ENCODE peak calls at places on chromosome 12, in four cellular contexts. B is stomach, O is sigmoid colon, I is prostate gland. A is an unnamed sample.

GRCh38 chr12:43094886-43095285 is 457.1 kb downstream of the ADAMTS20 start:
- DNase-seq in B (no peak), O (no peak), I (no peak), A (no peak)

GRCh38 chr12:97573901-97574300 is 111.3 kb downstream of the RMST start:
- DNase-seq in O (no peak), I (no peak), B (no peak), A (no peak)

GRCh38 chr12:29673346-29673745 is 110.4 kb downstream of the TMTC1 start:
- DNase-seq in O (no peak), B (no peak), I (no peak), A (no peak)

GRCh38 chr12:106633451-106633823 is 50.6 kb downstream of the RFX4 start:
- DNase-seq in B (no peak), O (no peak), I (no peak), A (no peak)

GRCh38 chr12:69916541-69917270 is 91.7 kb downstream of the MYRFL start:
- DNase-seq in B (no peak), O (no peak), I (no peak), A (no peak)

GRCh38 chr12:117363953-117364486 is 2.6 kb upstream of the NOS1 start:
- DNase-seq in O (no peak), I (no peak), B (no peak), A (no peak)

GRCh38 chr12:123319826-123320225 is 44.8 kb downstream of the SBNO1 start:
- DNase-seq in O (no peak), B (no peak), I (no peak), A (no peak)

GRCh38 chr12:31317471-31318397 is 8.2 kb downstream of the SINHCAF start:
- DNase-seq in B (no peak), O (no peak), I (no peak), A (no peak)

GRCh38 chr12:21223930-21224329 is 92.9 kb downstream of the SLCO1B1 start:
- DNase-seq in I (no peak), O (no peak), B (no peak), A (no peak)

GRCh38 chr12:21330682-21331253 is 3.9 kb downstream of the SLCO1A2 start:
- DNase-seq in I (no peak), O (no peak), B (no peak), A (no peak)

GRCh38 chr12:40068416-40068815 is 37.5 kb downstream of the SLC2A13 start:
- DNase-seq in O (no peak), B (no peak), I (no peak), A (no peak)
- TF ChIP-seq POLR2AphosphoS5 in O (no peak), B (no peak), I (no peak), A (no peak)

DNA sequence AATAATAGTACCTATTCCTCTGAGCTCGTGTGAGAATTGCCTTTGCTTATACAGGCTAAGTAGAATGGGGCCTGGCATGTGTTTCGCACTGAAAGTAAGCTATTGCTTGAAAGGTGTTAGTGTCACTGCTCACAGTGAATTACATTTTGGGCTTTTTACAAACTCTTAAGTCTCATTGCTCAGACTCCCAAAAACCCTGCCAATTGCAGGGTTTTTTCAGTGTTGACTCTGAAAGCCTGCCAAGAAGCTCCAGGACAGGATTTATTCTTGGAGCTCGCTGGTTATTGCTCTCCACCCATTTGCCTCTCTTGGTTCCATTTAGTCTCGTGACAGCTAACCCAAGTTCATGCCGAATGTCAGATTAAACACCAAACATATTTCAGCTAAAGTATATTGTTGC is 39.8 kb downstream of the NOPCHAP1 start:
- DNase-seq in I (peak), O (peak), B (peak), A (peak)
- TF ChIP-seq POLR2AphosphoS5 in I (peak), O (peak), B (peak), A (no peak)

GRCh38 chr12:94187351-94187750 is 39.0 kb downstream of the PLXNC1 start:
- DNase-seq in I (no peak), B (no peak), O (no peak), A (no peak)
- TF ChIP-seq POLR2AphosphoS5 in I (no peak), B (no peak), O (no peak), A (no peak)

GRCh38 chr12:2890388-2891239 is at the start of gene TULP3:
- DNase-seq in I (peak), B (peak), O (peak), A (peak)

GRCh38 chr12:2893007-2893406 is 2.3 kb downstream of the TULP3 start:
- DNase-seq in I (no peak), B (no peak), O (peak), A (no peak)

GRCh38 chr12:2892246-2892645 is 1.6 kb downstream of the TULP3 start:
- DNase-seq in I (no peak), O (no peak), B (no peak), A (no peak)

GRCh38 chr12:2890001-2890387 is 697 bp upstream of the TULP3 start:
- DNase-seq in B (no peak), O (no peak), I (no peak), A (no peak)

DNA sequence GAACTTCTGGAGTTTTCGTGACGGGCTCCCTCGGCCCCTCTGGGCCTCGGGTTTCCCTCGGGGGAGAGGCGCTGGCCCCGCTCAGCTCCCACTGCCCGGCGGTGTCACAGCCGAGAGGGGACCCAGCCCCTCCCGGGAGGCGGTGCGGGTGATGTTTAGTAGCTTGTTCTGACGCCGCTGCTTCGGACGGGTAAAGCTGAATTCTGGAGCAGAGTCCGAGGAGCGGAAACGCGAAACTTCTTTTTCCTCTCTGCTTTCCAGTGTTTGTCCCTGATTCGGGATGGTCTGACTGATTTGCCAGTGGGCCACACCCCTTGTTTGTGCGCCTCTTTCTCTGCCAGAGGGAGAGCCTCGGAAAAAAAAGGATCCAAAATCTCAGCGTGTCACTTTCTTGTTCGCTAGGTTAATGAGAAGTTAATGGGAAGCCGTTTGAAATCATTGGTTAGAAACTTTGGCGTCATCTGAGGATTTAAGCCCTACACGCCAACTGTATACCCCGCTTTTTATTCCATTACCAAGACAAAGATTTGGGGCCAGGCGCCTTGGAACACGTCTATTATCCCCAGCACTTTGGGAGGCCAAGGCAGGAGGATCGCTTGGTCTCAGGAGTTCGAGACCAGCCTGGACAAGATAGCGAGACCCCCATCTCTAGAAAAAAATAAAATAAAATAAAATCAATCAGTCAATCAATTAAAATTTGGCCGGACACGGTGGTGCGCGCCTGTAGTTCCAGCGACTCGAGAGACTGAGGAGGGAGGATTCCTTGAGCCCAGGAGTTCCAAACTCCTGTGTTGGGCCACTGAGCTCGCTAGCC is 756 bp downstream of the TULP3 start:
- DNase-seq in O (peak), B (peak), I (peak), A (peak)
- TF ChIP-seq POLR2AphosphoS5 in O (no peak), B (no peak), I (no peak), A (no peak)

DNA sequence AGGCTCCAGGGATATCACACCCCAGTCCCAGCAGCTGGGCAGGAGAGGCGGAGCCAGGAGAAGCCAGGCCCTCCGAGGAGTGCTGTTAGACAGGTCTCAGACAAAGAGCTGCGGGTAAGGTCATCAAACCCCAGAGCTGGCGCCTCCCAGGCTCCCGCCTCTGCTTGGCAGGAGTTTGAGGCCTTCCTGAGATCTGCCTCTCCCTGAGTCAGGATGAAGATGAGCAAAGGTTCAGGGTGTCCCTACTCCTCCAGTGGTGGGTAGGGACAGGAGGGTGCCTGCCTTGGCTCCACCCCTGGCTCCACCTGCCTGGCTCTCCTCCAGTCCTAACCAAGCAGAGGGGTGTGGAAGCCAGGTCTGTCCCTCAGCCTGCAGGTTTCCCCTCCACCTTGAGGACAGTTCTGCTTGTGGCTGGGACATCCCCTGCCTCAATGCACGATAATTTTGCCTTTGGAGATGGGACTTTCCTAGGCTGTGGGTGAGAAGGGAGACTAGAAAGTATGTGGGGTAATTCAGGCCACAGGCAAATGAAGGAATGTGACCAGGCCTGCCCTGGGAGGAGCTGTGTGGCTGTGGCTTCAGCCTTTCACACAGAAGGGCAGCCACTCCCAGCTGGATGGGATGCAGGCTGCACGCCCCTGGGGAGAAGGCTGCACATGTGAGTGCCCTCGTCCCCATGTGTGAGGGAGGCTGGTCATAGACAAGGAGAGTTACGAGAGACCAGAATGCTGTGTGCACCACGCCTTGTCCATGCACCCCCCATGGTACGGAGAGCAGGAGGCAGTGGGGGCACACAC is 2.2 kb downstream of the PLEKHG6 start:
- DNase-seq in I (peak), B (peak), O (peak), A (peak)
- TF ChIP-seq POLR2AphosphoS5 in I (peak), B (no peak), O (no peak), A (no peak)

A was measured in breast epithelium.